ENCODE peak calls at places on chromosomes 7 and 10, in five cellular contexts. J, Y, K, P and Q are unnamed samples. For H3K9me3, the result is how much of the 10 kb centered on the place peaks cover.

GRCh38 chr10:52443419-52444388 is 129.6 kb downstream of the DKK1 start:
- DNase-seq in J (no peak), Y (no peak), K (no peak), P (no peak), Q (no peak)

GRCh38 chr10:103663802-103664201 is 170.3 kb downstream of the NEURL1 start:
- DNase-seq in J (peak), Y (no peak), K (no peak), P (no peak), Q (peak)

GRCh38 chr10:94011296-94011695 is 17.6 kb downstream of the PLCE1 start:
- DNase-seq in J (no peak), Y (no peak), K (no peak), P (no peak), Q (no peak)

GRCh38 chr10:49173201-49173772 is 14.9 kb downstream of the TMEM273 start:
- DNase-seq in J (no peak), Y (no peak), K (no peak), P (no peak), Q (no peak)

GRCh38 chr10:68135362-68135761 is 26.1 kb downstream of the MYPN start:
- DNase-seq in J (no peak), Y (no peak), K (no peak), P (no peak), Q (no peak)

GRCh38 chr7:79770970-79771369 is 317.5 kb upstream of the MAGI2 start:
- DNase-seq in J (no peak), Y (no peak), K (no peak), P (no peak), Q (no peak)

GRCh38 chr7:155298288-155298833 is 683 bp downstream of the INSIG1 start:
- DNase-seq in J (no peak), Y (no peak), K (no peak), P (peak), Q (peak)

GRCh38 chr10:34280599-34281374 is 534.3 kb downstream of the PARD3 start:
- DNase-seq in J (no peak), Y (no peak), K (no peak), P (no peak), Q (no peak)

GRCh38 chr10:122112625-122113160 is 123.7 kb downstream of the TACC2 start:
- DNase-seq in J (peak), Y (no peak), K (no peak), P (no peak), Q (peak)

GRCh38 chr10:88474884-88475844 is 108.0 kb downstream of the RNLS start:
- DNase-seq in J (no peak), Y (no peak), K (no peak), P (no peak), Q (no peak)

GRCh38 chr7:33900501-33900900 is 4.8 kb upstream of the BMPER start:
- DNase-seq in J (no peak), Y (no peak), K (no peak), P (no peak), Q (no peak)

GRCh38 chr10:70364001-70364771 is 18.2 kb downstream of the LRRC20 start:
- DNase-seq in J (peak), Y (peak), K (peak), P (peak), Q (peak)

GRCh38 chr7:122465296-122465695 is 160.7 kb upstream of the FEZF1 start:
- DNase-seq in J (no peak), Y (no peak), K (no peak), P (no peak), Q (no peak)

GRCh38 chr7:1074593-1075431 is 13.1 kb upstream of the GPER1 start:
- DNase-seq in J (no peak), Y (no peak), K (no peak), P (no peak), Q (peak)

GRCh38 chr10:96370575-96371157 is 11.9 kb upstream of the OPALIN start:
- DNase-seq in J (no peak), Y (peak), K (peak), P (peak), Q (no peak)

GRCh38 chr7:54581511-54581910 is 39.3 kb downstream of the VSTM2A start:
- DNase-seq in J (no peak), Y (no peak), K (no peak), P (no peak), Q (no peak)

GRCh38 chr7:154832557-154833138 is 170.3 kb downstream of the PAXIP1 start:
- DNase-seq in J (no peak), Y (no peak), K (no peak), P (no peak), Q (no peak)

GRCh38 chr10:58963723-58964124 is 212.7 kb upstream of the PHYHIPL start:
- DNase-seq in J (no peak), Y (no peak), K (no peak), P (no peak), Q (no peak)

GRCh38 chr10:79137826-79138225 is 69.1 kb downstream of the ZMIZ1 start:
- DNase-seq in J (no peak), Y (peak), K (peak), P (no peak), Q (no peak)

GRCh38 chr10:677750-678661 is 11.5 kb downstream of the DIP2C start:
- DNase-seq in J (no peak), Y (no peak), K (no peak), P (no peak), Q (peak)

GRCh38 chr10:35635576-35635975 is 6.5 kb downstream of the FZD8 start:
- DNase-seq in J (no peak), Y (peak), K (no peak), P (no peak), Q (no peak)

GRCh38 chr7:491958-492713 is 27.5 kb downstream of the PDGFA start:
- DNase-seq in J (peak), Y (no peak), K (peak), P (no peak), Q (peak)

GRCh38 chr7:138553805-138554204 is 93.7 kb downstream of the TRIM24 start:
- DNase-seq in J (no peak), Y (no peak), K (no peak), P (no peak), Q (no peak)
- H3K9me3 ChIP-seq in J (under half), Y (under half), K (under half), P (half or more), Q (under half)

DNA sequence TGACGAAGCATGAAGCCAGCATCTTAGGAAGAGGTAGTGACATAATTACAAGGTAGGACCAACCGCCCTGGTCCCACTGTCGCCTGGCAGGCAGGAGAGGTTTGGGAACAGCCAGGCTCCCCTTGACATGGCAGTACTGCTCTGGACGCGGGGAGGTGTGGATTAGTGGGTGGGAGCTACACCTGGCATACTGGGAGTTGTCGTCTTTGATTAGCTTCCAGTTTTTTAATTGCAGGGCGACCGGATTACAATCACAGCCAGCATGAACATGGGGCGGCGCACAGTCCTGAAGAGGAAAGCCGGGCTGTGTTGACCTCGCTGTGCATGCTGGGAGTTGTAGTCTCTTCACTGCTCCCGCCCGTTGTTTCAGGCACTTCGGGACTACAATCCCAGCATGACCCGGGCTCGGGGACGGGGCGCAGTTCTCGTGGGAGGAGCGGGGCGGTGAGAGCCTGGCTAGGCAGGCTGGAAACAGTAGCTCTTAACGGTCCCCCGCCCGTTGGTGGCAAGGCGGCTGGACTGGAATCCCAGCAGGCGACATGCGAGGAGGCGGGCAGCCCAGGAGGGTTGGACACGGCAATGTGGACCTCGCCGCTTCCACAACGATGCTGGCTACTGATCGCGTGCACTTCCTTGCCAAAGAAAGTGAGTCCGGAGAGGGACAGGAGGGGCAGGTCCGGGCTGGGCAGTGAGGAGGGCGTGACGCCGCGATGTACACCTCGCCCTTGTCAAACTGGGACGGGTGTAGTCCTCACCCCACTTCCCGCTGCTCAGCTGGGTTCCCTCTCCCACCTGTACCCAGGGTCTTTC is 98.0 kb upstream of the ZNF722 start:
- DNase-seq in J (peak), Y (peak), K (peak), P (peak), Q (peak)
- H3K9me3 ChIP-seq in J (under half), Y (under half), K (under half), P (under half), Q (under half)

GRCh38 chr10:133526957-133527588 is at the start of gene CYP2E1:
- DNase-seq in J (no peak), Y (no peak), K (no peak), P (no peak), Q (no peak)
- H3K9me3 ChIP-seq in J (under half), Y (under half), K (under half), P (under half), Q (under half)

GRCh38 chr7:128775744-128776474 is at the start of gene OPN1SW:
- DNase-seq in J (no peak), Y (no peak), K (no peak), P (no peak), Q (no peak)
- H3K9me3 ChIP-seq in J (under half), Y (under half), K (under half), P (under half), Q (under half)

GRCh38 chr10:131830446-131831130 is 70.2 kb upstream of the PPP2R2D start:
- DNase-seq in J (peak), Y (no peak), K (no peak), P (no peak), Q (peak)

GRCh38 chr10:131833446-131834080 is 67.2 kb upstream of the PPP2R2D start:
- DNase-seq in J (peak), Y (no peak), K (no peak), P (no peak), Q (no peak)

GRCh38 chr10:131831561-131831960 is 69.2 kb upstream of the PPP2R2D start:
- DNase-seq in J (no peak), Y (no peak), K (no peak), P (no peak), Q (peak)

GRCh38 chr10:131832056-131832685 is 68.6 kb upstream of the PPP2R2D start:
- DNase-seq in J (peak), Y (no peak), K (no peak), P (no peak), Q (peak)

GRCh38 chr10:131834152-131834810 is 66.5 kb upstream of the PPP2R2D start:
- DNase-seq in J (peak), Y (no peak), K (no peak), P (no peak), Q (no peak)
- H3K9me3 ChIP-seq in J (under half), Y (under half), K (under half), P (under half), Q (under half)